ENCODE peak calls at places on chromosome 4, in six cellular contexts. S is T-helper 17 cell; X is CMK; Q is mammary epithelial cell; C is stimulated activated CD8-positive, alpha-beta memory T cell treated with anti-CD3 and anti-CD28 coated beads, Interleukin-7, amount 100 ng/mL, for 4 hours; U is NCI-H1092. J is an unnamed sample.

GRCh38 chr4:147550626-147551250 is 66.5 kb upstream of the TMEM184C start:
- DNase-seq in S (no peak), X (no peak), Q (peak; percentile 65), C (no peak), U (no peak), J (no peak)

GRCh38 chr4:69860007-69860406 is at the start of gene SULT1E1:
- DNase-seq in S (no peak), X (no peak), Q (peak; percentile 89), C (no peak), U (no peak), J (no peak)

GRCh38 chr4:25632135-25632534 is 23.5 kb upstream of the SLC34A2 start:
- DNase-seq in S (no peak), X (no peak), Q (no peak), C (no peak), U (no peak), J (no peak)

GRCh38 chr4:41874873-41875272 is 60.4 kb upstream of the TMEM33 start:
- DNase-seq in S (no peak), X (no peak), Q (no peak), C (no peak), U (no peak), J (no peak)

GRCh38 chr4:139184129-139184528 is 7.1 kb upstream of the ELF2 start:
- DNase-seq in S (no peak), X (no peak), Q (no peak), C (no peak), U (no peak), J (no peak)

GRCh38 chr4:141540643-141541042 is 95.7 kb upstream of the IL15 start:
- DNase-seq in S (no peak), X (no peak), Q (no peak), C (no peak), U (no peak), J (no peak)

GRCh38 chr4:77146426-77147399 is 10.3 kb upstream of the CCNG2 start:
- DNase-seq in S (no peak), X (peak; percentile 62), Q (peak; percentile 37), C (no peak), U (no peak), J (no peak)

GRCh38 chr4:30495261-30496050 is 224.7 kb upstream of the PCDH7 start:
- DNase-seq in S (no peak), X (no peak), Q (no peak), C (no peak), U (no peak), J (no peak)

GRCh38 chr4:3462321-3462789 is 751 bp upstream of the DOK7 start:
- DNase-seq in S (no peak), X (no peak), Q (no peak), C (no peak), U (no peak), J (no peak)

GRCh38 chr4:72194046-72194445 is 162.2 kb downstream of the NPFFR2 start:
- DNase-seq in S (no peak), X (no peak), Q (no peak), C (no peak), U (no peak), J (no peak)

GRCh38 chr4:77586953-77587383 is 18.7 kb upstream of the CXCL13 start:
- DNase-seq in S (no peak), X (no peak), Q (peak; percentile 82), C (peak; percentile 12), U (no peak), J (no peak)

GRCh38 chr4:2925496-2925895 is 37.7 kb downstream of the NOP14 start:
- DNase-seq in S (no peak), X (no peak), Q (no peak), C (no peak), U (no peak), J (no peak)

GRCh38 chr4:141871086-141871485 is 234.7 kb downstream of the IL15 start:
- DNase-seq in S (no peak), X (no peak), Q (peak; percentile 6), C (no peak), U (no peak), J (no peak)

GRCh38 chr4:89788243-89789072 is 48.5 kb downstream of the SNCA start:
- DNase-seq in S (no peak), X (no peak), Q (peak; percentile 14), C (no peak), U (peak; percentile 33), J (no peak)

GRCh38 chr4:126986828-126987227 is 645.9 kb upstream of the INTU start:
- DNase-seq in S (no peak), X (no peak), Q (peak; percentile 60), C (no peak), U (no peak), J (no peak)

GRCh38 chr4:53601251-53601764 is 10.0 kb upstream of the LNX1 start:
- DNase-seq in S (no peak), X (peak; percentile 4), Q (no peak), C (no peak), U (peak; percentile 91), J (no peak)

GRCh38 chr4:6901669-6902317 is 7.8 kb upstream of the TBC1D14 start:
- DNase-seq in S (no peak), X (no peak), Q (no peak), C (no peak), U (no peak), J (no peak)

GRCh38 chr4:186727977-186728519 is 4.4 kb upstream of the FAT1 start:
- DNase-seq in S (no peak), X (no peak), Q (peak; percentile 63), C (no peak), U (no peak), J (no peak)

GRCh38 chr4:10115657-10116624 is 658 bp downstream of the WDR1 start:
- DNase-seq in S (peak; percentile 51), X (no peak), Q (peak; percentile 74), C (no peak), U (no peak), J (peak; percentile 73)

GRCh38 chr4:153204247-153205027 is at the start of gene TRIM2:
- DNase-seq in S (no peak), X (no peak), Q (no peak), C (no peak), U (peak; percentile 25), J (no peak)

GRCh38 chr4:53844133-53844532 is 220.3 kb downstream of the CHIC2 start:
- DNase-seq in S (no peak), X (no peak), Q (no peak), C (no peak), U (no peak), J (no peak)

GRCh38 chr4:38223801-38224236 is 263.6 kb downstream of the PTTG2 start:
- DNase-seq in S (no peak), X (no peak), Q (no peak), C (no peak), U (no peak), J (no peak)

GRCh38 chr4:47913858-47914218 is 545 bp downstream of the NFXL1 start:
- DNase-seq in S (peak; percentile 9), X (no peak), Q (peak; percentile 50), C (peak; percentile 5), U (peak; percentile 7), J (peak; percentile 16)

GRCh38 chr4:25092139-25092538 is 61.4 kb upstream of the LGI2 start:
- DNase-seq in S (no peak), X (no peak), Q (no peak), C (no peak), U (no peak), J (no peak)

GRCh38 chr4:183960021-183960420 is 54.9 kb downstream of the STOX2 start:
- DNase-seq in S (no peak), X (no peak), Q (peak; percentile 56), C (no peak), U (peak; percentile 87), J (no peak)

GRCh38 chr4:39614487-39615162 is 24.0 kb downstream of the SMIM14 start:
- DNase-seq in S (no peak), X (no peak), Q (peak; percentile 64), C (no peak), U (no peak), J (no peak)

GRCh38 chr4:185304944-185305690 is 90.6 kb downstream of the LRP2BP start:
- DNase-seq in S (no peak), X (no peak), Q (peak; percentile 26), C (no peak), U (no peak), J (peak; percentile 42)

GRCh38 chr4:144818136-144818535 is 172.2 kb downstream of the HHIP start:
- DNase-seq in S (no peak), X (no peak), Q (peak; percentile 33), C (no peak), U (no peak), J (no peak)

GRCh38 chr4:16162891-16163290 is 63.4 kb downstream of the TAPT1 start:
- DNase-seq in S (no peak), X (no peak), Q (no peak), C (no peak), U (no peak), J (no peak)

J was measured in naive thymus-derived CD4-positive, alpha-beta T cell.